ENCODE peak calls at places on chromosomes 5 and 9, in eight cellular contexts. O is AML-193; Q is amniotic stem cell; L is Panc1; D is NCI-H2081; W is mammary epithelial cell; G is LHCN-M2; U is CD8-positive, alpha-beta T cell. B is an unnamed sample.

GRCh38 chr5:158494541-158494940 is 605.2 kb downstream of the EBF1 start:
- DNase-seq in O (no peak), Q (no peak), L (no peak), D (no peak), W (no peak), G (no peak), U (no peak), B (no peak)

GRCh38 chr9:134491436-134491835 is 150.2 kb upstream of the COL5A1 start:
- DNase-seq in O (no peak), Q (no peak), L (no peak), D (no peak), W (no peak), G (no peak), U (no peak), B (no peak)

GRCh38 chr9:91586282-91586681 is 162.7 kb upstream of the NFIL3 start:
- DNase-seq in O (no peak), Q (no peak), L (no peak), D (no peak), W (peak; percentile 36), G (no peak), U (no peak), B (no peak)

GRCh38 chr5:134227259-134227658 is 1.4 kb upstream of the PPP2CA start:
- DNase-seq in O (no peak), Q (no peak), L (no peak), D (peak; percentile 29), W (peak; percentile 36), G (no peak), U (no peak), B (peak; percentile 76)

GRCh38 chr5:138878437-138879235 is 3.5 kb upstream of the LRRTM2 start:
- DNase-seq in O (no peak), Q (no peak), L (no peak), D (no peak), W (no peak), G (no peak), U (no peak), B (no peak)

GRCh38 chr5:156475831-156476551 is 149.0 kb downstream of the SGCD start:
- DNase-seq in O (peak; percentile 1), Q (peak; percentile 24), L (no peak), D (no peak), W (peak; percentile 25), G (peak; percentile 96), U (no peak), B (no peak)

GRCh38 chr5:102307232-102307631 is 11.1 kb upstream of the SLCO4C1 start:
- DNase-seq in O (no peak), Q (no peak), L (no peak), D (no peak), W (no peak), G (no peak), U (no peak), B (no peak)

GRCh38 chr5:125612356-125613149 is 810.7 kb upstream of the GRAMD2B start:
- DNase-seq in O (no peak), Q (no peak), L (no peak), D (peak; percentile 95), W (no peak), G (peak; percentile 64), U (no peak), B (peak; percentile 3)